ENCODE peak calls at places on chromosomes 16 and 17, in nine cellular contexts. X is AG10803, M is cardiac muscle cell, V is neural progenitor cell, H is tibial nerve, U is lower leg skin, R is upper lobe of right lung, W is sigmoid colon, K is AG04450. Z is an unnamed sample.

GRCh38 chr16:56824335-56824734 is 40.7 kb upstream of the SLC12A3 start:
- DNase-seq in X (peak), M (no peak), V (peak), H (no peak), U (no peak), R (peak), W (no peak), K (no peak), Z (peak)

GRCh38 chr16:12188674-12189249 is 212.2 kb downstream of the SNX29 start:
- DNase-seq in X (peak), M (no peak), V (no peak), H (no peak), U (no peak), R (no peak), W (no peak), K (no peak), Z (no peak)

GRCh38 chr17:78674595-78675315 is 97.6 kb upstream of the DNAH17 start:
- DNase-seq in X (no peak), M (no peak), V (peak), H (no peak), U (no peak), R (peak), W (no peak), K (no peak), Z (no peak)

GRCh38 chr17:75844530-75845057 is 390 bp upstream of the UNC13D start:
- DNase-seq in X (no peak), M (no peak), V (no peak), H (no peak), U (no peak), R (peak), W (peak), K (no peak), Z (no peak)

GRCh38 chr17:66679631-66680517 is 155.0 kb upstream of the CACNG5 start:
- DNase-seq in X (no peak), M (no peak), V (no peak), H (no peak), U (no peak), R (no peak), W (no peak), K (no peak), Z (no peak)

GRCh38 chr17:47856830-47857229 is 5.9 kb upstream of the SP6 start:
- DNase-seq in X (no peak), M (no peak), V (no peak), H (no peak), U (no peak), R (no peak), W (no peak), K (no peak), Z (no peak)

GRCh38 chr16:709651-710499 is 4.3 kb upstream of the FBXL16 start:
- DNase-seq in X (peak), M (peak), V (peak), H (no peak), U (no peak), R (no peak), W (no peak), K (peak), Z (peak)

GRCh38 chr17:66944365-66945203 is 19.9 kb upstream of the CACNG4 start:
- DNase-seq in X (no peak), M (peak), V (no peak), H (no peak), U (no peak), R (peak), W (no peak), K (no peak), Z (no peak)

GRCh38 chr17:17822189-17822978 is 14.4 kb downstream of the SREBF1 start:
- DNase-seq in X (peak), M (peak), V (no peak), H (peak), U (no peak), R (no peak), W (peak), K (peak), Z (peak)

GRCh38 chr17:30808785-30809286 is 15.7 kb downstream of the CRLF3 start:
- DNase-seq in X (no peak), M (no peak), V (no peak), H (no peak), U (peak), R (no peak), W (peak), K (no peak), Z (no peak)

GRCh38 chr17:54426287-54426886 is 474.3 kb upstream of the TOM1L1 start:
- DNase-seq in X (no peak), M (no peak), V (peak), H (no peak), U (no peak), R (no peak), W (no peak), K (no peak), Z (peak)
- TF ChIP-seq CTCF in X (no peak), M (no peak), V (peak), H (no peak), U (no peak), R (peak), W (no peak), K (no peak), Z (peak)

GRCh38 chr17:32516450-32516849 is 29.7 kb downstream of the CDK5R1 start:
- DNase-seq in X (no peak), M (no peak), V (no peak), H (no peak), U (no peak), R (no peak), W (peak), K (no peak), Z (no peak)

GRCh38 chr17:32519769-32520701 is 33.2 kb downstream of the CDK5R1 start:
- DNase-seq in X (peak), M (peak), V (peak), H (no peak), U (no peak), R (no peak), W (peak), K (no peak), Z (peak)

GRCh38 chr17:32518856-32519768 is 32.3 kb downstream of the CDK5R1 start:
- DNase-seq in X (peak), M (peak), V (peak), H (no peak), U (peak), R (peak), W (peak), K (no peak), Z (peak)

GRCh38 chr17:32516940-32517711 is 30.3 kb downstream of the CDK5R1 start:
- DNase-seq in X (no peak), M (no peak), V (no peak), H (no peak), U (no peak), R (no peak), W (peak), K (no peak), Z (no peak)

DNA sequence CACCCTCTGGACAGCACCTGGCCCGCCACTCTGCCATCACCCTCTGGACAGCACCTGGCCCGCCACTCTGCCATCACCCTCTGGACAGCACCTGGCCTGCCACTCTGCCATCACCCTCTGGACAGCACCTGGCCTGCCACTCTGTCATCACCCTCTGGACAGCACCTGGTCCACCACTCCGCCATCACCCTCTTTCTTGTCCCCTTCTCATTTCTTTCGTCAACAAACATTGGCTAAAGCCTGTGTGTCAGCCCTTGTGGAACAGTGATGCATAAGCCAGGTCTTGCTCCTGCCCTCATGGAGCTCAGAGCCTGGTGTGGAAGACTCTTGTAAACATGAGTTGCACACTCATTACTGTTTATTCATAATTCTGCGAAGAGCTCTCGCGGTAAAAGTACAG is 31.2 kb downstream of the CDK5R1 start:
- DNase-seq in X (no peak), M (no peak), V (no peak), H (no peak), U (no peak), R (no peak), W (peak), K (no peak), Z (no peak)
- H3K4me3 ChIP-seq in X (no peak), M (no peak), V (no peak), H (no peak), U (no peak), R (no peak), W (no peak), K (no peak), Z (no peak)

GRCh38 chr16:49644143-49644460 is 211.8 kb downstream of the ZNF423 start:
- DNase-seq in X (no peak), M (peak), V (peak), H (no peak), U (no peak), R (no peak), W (no peak), K (no peak), Z (peak)
- TF ChIP-seq CTCF in X (peak), M (peak), V (peak), H (no peak), U (no peak), R (no peak), W (no peak), K (peak), Z (peak)

DNA sequence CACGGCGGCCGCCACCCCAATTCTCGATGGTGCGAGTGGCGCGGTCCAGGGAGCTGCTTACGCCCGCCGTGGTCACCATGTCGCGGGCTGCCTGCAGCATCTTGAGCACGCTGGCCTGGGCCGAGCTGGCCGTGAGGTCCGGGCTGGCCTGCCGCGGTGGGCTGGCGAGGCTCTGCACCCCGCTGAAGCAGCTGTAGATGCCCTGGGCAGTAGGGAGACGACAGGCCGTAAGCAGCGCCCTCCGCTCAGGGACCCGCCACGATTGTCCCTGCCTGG is 16.4 kb downstream of the GRIN2C start:
- DNase-seq in X (no peak), M (no peak), V (peak), H (no peak), U (no peak), R (no peak), W (no peak), K (no peak), Z (no peak)
- H3K4me3 ChIP-seq in X (no peak), M (no peak), V (peak), H (peak), U (no peak), R (peak), W (peak), K (no peak), Z (no peak)

GRCh38 chr16:77043076-77043475 is 147.9 kb upstream of the MON1B start:
- DNase-seq in X (peak), M (peak), V (peak), H (no peak), U (no peak), R (no peak), W (no peak), K (no peak), Z (peak)
- TF ChIP-seq CTCF in X (peak), M (peak), V (peak), H (no peak), U (no peak), R (no peak), W (no peak), K (peak), Z (peak)

Z was measured in fibroblast of mammary gland.